ENCODE peak calls at places on chromosomes 4 and X, in six cellular contexts. One of them, this sample, is unnamed.

GRCh38 chr4:6383019-6383404 is 89.4 kb downstream of the PPP2R2C start:
- DNase-seq in tibial nerve: no peak
- DNase-seq in esophagus squamous epithelium: no peak
- DNase-seq in heart left ventricle: no peak
- DNase-seq in HCT116: no peak
- DNase-seq in A549: no peak
- DNase-seq in this sample: no peak

GRCh38 chr4:105191621-105192210 is 45.0 kb downstream of the TET2 start:
- DNase-seq in A549: no peak
- DNase-seq in esophagus squamous epithelium: no peak
- DNase-seq in heart left ventricle: no peak
- DNase-seq in tibial nerve: no peak
- DNase-seq in HCT116: no peak
- DNase-seq in this sample: no peak

GRCh38 chr4:56360071-56360470 is 27.2 kb downstream of the AASDH start:
- DNase-seq in esophagus squamous epithelium: no peak
- DNase-seq in A549: no peak
- DNase-seq in tibial nerve: no peak
- DNase-seq in HCT116: no peak
- DNase-seq in heart left ventricle: no peak
- DNase-seq in this sample: no peak

GRCh38 chr4:99180367-99181169 is 36.5 kb upstream of the ADH4 start:
- DNase-seq in esophagus squamous epithelium: no peak
- DNase-seq in A549: no peak
- DNase-seq in heart left ventricle: no peak
- DNase-seq in tibial nerve: peak; percentile 52
- DNase-seq in HCT116: no peak
- DNase-seq in this sample: no peak

GRCh38 chr4:71202703-71203102 is 136.1 kb upstream of the SLC4A4 start:
- DNase-seq in esophagus squamous epithelium: no peak
- DNase-seq in tibial nerve: no peak
- DNase-seq in A549: no peak
- DNase-seq in heart left ventricle: no peak
- DNase-seq in HCT116: no peak
- DNase-seq in this sample: no peak

GRCh38 chrX:48514868-48515460 is 6.2 kb downstream of the PORCN start:
- DNase-seq in A549: no peak
- DNase-seq in tibial nerve: no peak
- DNase-seq in HCT116: no peak
- DNase-seq in heart left ventricle: no peak
- DNase-seq in esophagus squamous epithelium: no peak
- DNase-seq in this sample: no peak

GRCh38 chr4:99945718-99946345 is 586 bp downstream of the DNAJB14 start:
- DNase-seq in A549: no peak
- DNase-seq in heart left ventricle: no peak
- DNase-seq in HCT116: no peak
- DNase-seq in esophagus squamous epithelium: no peak
- DNase-seq in tibial nerve: no peak
- DNase-seq in this sample: no peak

GRCh38 chr4:163380703-163381102 is 37.0 kb downstream of the NPY5R start:
- DNase-seq in A549: no peak
- DNase-seq in esophagus squamous epithelium: no peak
- DNase-seq in tibial nerve: no peak
- DNase-seq in HCT116: no peak
- DNase-seq in heart left ventricle: no peak
- DNase-seq in this sample: no peak

GRCh38 chr4:94623507-94623906 is 134.2 kb upstream of the BMPR1B start:
- DNase-seq in HCT116: no peak
- DNase-seq in tibial nerve: peak; percentile 13
- DNase-seq in A549: no peak
- DNase-seq in heart left ventricle: no peak
- DNase-seq in esophagus squamous epithelium: no peak
- DNase-seq in this sample: no peak

GRCh38 chrX:147710301-147710700 is 201.4 kb upstream of the FMR1 start:
- DNase-seq in heart left ventricle: no peak
- DNase-seq in A549: no peak
- DNase-seq in HCT116: no peak
- DNase-seq in tibial nerve: no peak
- DNase-seq in esophagus squamous epithelium: no peak
- DNase-seq in this sample: no peak

GRCh38 chr4:39043058-39043696 is 11.0 kb upstream of the TMEM156 start:
- DNase-seq in A549: no peak
- DNase-seq in esophagus squamous epithelium: no peak
- DNase-seq in tibial nerve: no peak
- DNase-seq in HCT116: no peak
- DNase-seq in heart left ventricle: no peak
- DNase-seq in this sample: no peak

GRCh38 chr4:79964715-79965345 is 108.2 kb downstream of the ANTXR2 start:
- DNase-seq in heart left ventricle: no peak
- DNase-seq in A549: no peak
- DNase-seq in esophagus squamous epithelium: no peak
- DNase-seq in tibial nerve: no peak
- DNase-seq in HCT116: no peak
- DNase-seq in this sample: no peak

GRCh38 chr4:79959652-79960051 is 113.4 kb downstream of the ANTXR2 start:
- DNase-seq in heart left ventricle: no peak
- DNase-seq in tibial nerve: no peak
- DNase-seq in esophagus squamous epithelium: no peak
- DNase-seq in HCT116: no peak
- DNase-seq in A549: no peak
- DNase-seq in this sample: no peak

GRCh38 chr4:79958511-79959264 is 114.3 kb downstream of the ANTXR2 start:
- DNase-seq in heart left ventricle: no peak
- DNase-seq in HCT116: no peak
- DNase-seq in A549: no peak
- DNase-seq in tibial nerve: no peak
- DNase-seq in esophagus squamous epithelium: no peak
- DNase-seq in this sample: no peak

GRCh38 chr4:79964020-79964714 is 108.9 kb downstream of the ANTXR2 start:
- DNase-seq in tibial nerve: no peak
- DNase-seq in HCT116: no peak
- DNase-seq in A549: no peak
- DNase-seq in esophagus squamous epithelium: no peak
- DNase-seq in heart left ventricle: no peak
- DNase-seq in this sample: no peak
- H3K4me3 ChIP-seq in tibial nerve: no peak overlapping the region
- H3K4me3 ChIP-seq in HCT116: no peak overlapping the region
- H3K4me3 ChIP-seq in A549: no peak overlapping the region
- H3K4me3 ChIP-seq in esophagus squamous epithelium: peak overlapping the region; percentile 32
- H3K4me3 ChIP-seq in heart left ventricle: no peak overlapping the region
- H3K4me3 ChIP-seq in this sample: no peak overlapping the region

GRCh38 chr4:185139736-185140135 is 3.3 kb upstream of the SLC25A4 start:
- DNase-seq in esophagus squamous epithelium: no peak
- DNase-seq in heart left ventricle: no peak
- DNase-seq in tibial nerve: no peak
- DNase-seq in A549: no peak
- DNase-seq in HCT116: no peak
- DNase-seq in this sample: no peak
- TF ChIP-seq POLR2A in esophagus squamous epithelium: no peak
- TF ChIP-seq POLR2A in heart left ventricle: no peak
- TF ChIP-seq POLR2A in tibial nerve: no peak
- TF ChIP-seq POLR2A in A549: no peak
- TF ChIP-seq POLR2A in HCT116: no peak
- TF ChIP-seq POLR2A in this sample: no peak

GRCh38 chrX:8724176-8724757 is 7.7 kb downstream of the ANOS1 start:
- DNase-seq in A549: peak; percentile 11
- DNase-seq in esophagus squamous epithelium: no peak
- DNase-seq in tibial nerve: no peak
- DNase-seq in heart left ventricle: no peak
- DNase-seq in HCT116: no peak
- DNase-seq in this sample: no peak

GRCh38 chrX:8726031-8726652 is 5.8 kb downstream of the ANOS1 start:
- DNase-seq in tibial nerve: no peak
- DNase-seq in heart left ventricle: no peak
- DNase-seq in A549: no peak
- DNase-seq in HCT116: no peak
- DNase-seq in esophagus squamous epithelium: no peak
- DNase-seq in this sample: no peak

GRCh38 chrX:8721536-8721935 is 10.4 kb downstream of the ANOS1 start:
- DNase-seq in A549: no peak
- DNase-seq in esophagus squamous epithelium: no peak
- DNase-seq in heart left ventricle: no peak
- DNase-seq in HCT116: no peak
- DNase-seq in tibial nerve: no peak
- DNase-seq in this sample: no peak
- H3K4me3 ChIP-seq in A549: no peak overlapping the region
- H3K4me3 ChIP-seq in esophagus squamous epithelium: no peak overlapping the region
- H3K4me3 ChIP-seq in heart left ventricle: no peak overlapping the region
- H3K4me3 ChIP-seq in HCT116: no peak overlapping the region
- H3K4me3 ChIP-seq in tibial nerve: no peak overlapping the region
- H3K4me3 ChIP-seq in this sample: no peak overlapping the region

GRCh38 chr4:157607996-157608395 is 387.5 kb downstream of the GRIA2 start:
- DNase-seq in tibial nerve: no peak
- DNase-seq in esophagus squamous epithelium: no peak
- DNase-seq in heart left ventricle: no peak
- DNase-seq in A549: no peak
- DNase-seq in HCT116: no peak
- DNase-seq in this sample: no peak
- TF ChIP-seq POLR2A in tibial nerve: no peak
- TF ChIP-seq POLR2A in esophagus squamous epithelium: no peak
- TF ChIP-seq POLR2A in heart left ventricle: no peak
- TF ChIP-seq POLR2A in A549: no peak
- TF ChIP-seq POLR2A in HCT116: no peak
- TF ChIP-seq POLR2A in this sample: no peak

DNA sequence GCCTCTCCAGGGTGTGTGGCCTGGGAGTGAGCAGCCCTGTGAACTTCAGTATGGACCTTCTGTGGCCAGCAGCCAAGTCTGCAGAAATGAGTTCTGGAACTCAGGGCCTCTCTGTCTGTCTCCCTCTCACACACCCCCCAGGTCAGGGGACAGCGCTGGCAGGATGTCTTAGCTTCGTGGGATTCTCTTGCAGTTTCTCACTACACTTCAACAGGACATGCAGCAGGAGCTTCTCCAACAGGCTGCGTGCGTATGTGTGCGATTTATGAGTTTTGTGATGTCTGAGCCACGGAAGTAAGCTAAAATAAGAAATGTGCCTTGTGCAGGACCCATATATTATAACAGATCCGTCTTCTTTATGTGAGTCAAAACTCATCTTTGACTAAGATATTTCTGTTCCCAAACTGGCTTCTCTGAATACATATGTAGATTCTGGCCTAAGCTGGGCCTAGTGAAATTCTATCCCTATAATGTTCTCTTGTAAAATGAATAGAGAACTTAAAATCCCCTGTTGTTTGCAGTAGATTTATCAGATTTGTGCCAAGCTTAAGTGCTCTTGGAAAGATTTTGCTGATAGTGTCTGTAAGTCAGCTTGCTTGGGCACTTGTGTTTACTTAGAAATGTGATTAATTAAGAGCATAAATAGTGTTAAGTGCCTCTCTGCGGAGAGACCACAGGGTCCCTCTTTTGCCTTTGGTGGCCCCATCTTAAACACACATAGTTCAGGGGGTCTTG is 39.8 kb downstream of the PROM1 start:
- DNase-seq in heart left ventricle: no peak
- DNase-seq in tibial nerve: no peak
- DNase-seq in A549: no peak
- DNase-seq in HCT116: no peak
- DNase-seq in esophagus squamous epithelium: no peak
- DNase-seq in this sample: no peak
- H3K4me3 ChIP-seq in heart left ventricle: no peak overlapping the region
- H3K4me3 ChIP-seq in tibial nerve: no peak overlapping the region
- H3K4me3 ChIP-seq in A549: no peak overlapping the region
- H3K4me3 ChIP-seq in HCT116: no peak overlapping the region
- H3K4me3 ChIP-seq in esophagus squamous epithelium: no peak overlapping the region
- H3K4me3 ChIP-seq in this sample: no peak overlapping the region

GRCh38 chr4:108141213-108142045 is 27.3 kb downstream of the LEF1 start:
- DNase-seq in A549: no peak
- DNase-seq in HCT116: no peak
- DNase-seq in heart left ventricle: no peak
- DNase-seq in tibial nerve: no peak
- DNase-seq in esophagus squamous epithelium: no peak
- DNase-seq in this sample: no peak

GRCh38 chr4:108140328-108140727 is 28.4 kb downstream of the LEF1 start:
- DNase-seq in heart left ventricle: no peak
- DNase-seq in esophagus squamous epithelium: no peak
- DNase-seq in tibial nerve: no peak
- DNase-seq in A549: no peak
- DNase-seq in HCT116: no peak
- DNase-seq in this sample: no peak

GRCh38 chr4:108142870-108143269 is 25.9 kb downstream of the LEF1 start:
- DNase-seq in esophagus squamous epithelium: no peak
- DNase-seq in A549: no peak
- DNase-seq in heart left ventricle: no peak
- DNase-seq in HCT116: no peak
- DNase-seq in tibial nerve: no peak
- DNase-seq in this sample: no peak

GRCh38 chr4:108135549-108136209 is 33.1 kb downstream of the LEF1 start:
- DNase-seq in A549: no peak
- DNase-seq in esophagus squamous epithelium: no peak
- DNase-seq in HCT116: no peak
- DNase-seq in tibial nerve: no peak
- DNase-seq in heart left ventricle: no peak
- DNase-seq in this sample: no peak

GRCh38 chr4:108139089-108139488 is 29.6 kb downstream of the LEF1 start:
- DNase-seq in A549: no peak
- DNase-seq in HCT116: no peak
- DNase-seq in heart left ventricle: no peak
- DNase-seq in tibial nerve: no peak
- DNase-seq in esophagus squamous epithelium: no peak
- DNase-seq in this sample: no peak
- TF ChIP-seq POLR2A in A549: no peak
- TF ChIP-seq POLR2A in HCT116: no peak
- TF ChIP-seq POLR2A in heart left ventricle: no peak
- TF ChIP-seq POLR2A in tibial nerve: no peak
- TF ChIP-seq POLR2A in esophagus squamous epithelium: no peak
- TF ChIP-seq POLR2A in this sample: no peak

This sample was measured in lower leg skin.